ENCODE peak calls at places on chromosomes 12 and 14, in six cellular contexts. One of them, this sample, is unnamed.

GRCh38 chr14:100142073-100143040 is 17.1 kb downstream of the DEGS2 start:
- DNase-seq in HepG2: no peak
- DNase-seq in A549: no peak
- DNase-seq in HCT116: no peak
- DNase-seq in K562: peak
- DNase-seq in Panc1: no peak
- DNase-seq in this sample: peak

GRCh38 chr12:107322063-107322462 is 228.7 kb upstream of the CRY1 start:
- DNase-seq in HepG2: no peak
- DNase-seq in A549: no peak
- DNase-seq in HCT116: no peak
- DNase-seq in K562: no peak
- DNase-seq in Panc1: no peak
- DNase-seq in this sample: peak

GRCh38 chr14:69664865-69665526 is 53.6 kb downstream of the SUSD6 start:
- DNase-seq in HepG2: peak
- DNase-seq in A549: no peak
- DNase-seq in HCT116: no peak
- DNase-seq in K562: no peak
- DNase-seq in Panc1: no peak
- DNase-seq in this sample: no peak

GRCh38 chr12:80939231-80939950 is 1.7 kb upstream of the LIN7A start:
- DNase-seq in HepG2: peak
- DNase-seq in A549: no peak
- DNase-seq in HCT116: no peak
- DNase-seq in K562: no peak
- DNase-seq in Panc1: no peak
- DNase-seq in this sample: peak

GRCh38 chr12:47781479-47782371 is 8.7 kb downstream of the SLC48A1 start:
- DNase-seq in HepG2: no peak
- DNase-seq in A549: no peak
- DNase-seq in HCT116: no peak
- DNase-seq in K562: no peak
- DNase-seq in Panc1: no peak
- DNase-seq in this sample: no peak

GRCh38 chr12:19238520-19238919 is 109.0 kb downstream of the PLEKHA5 start:
- DNase-seq in HepG2: no peak
- DNase-seq in A549: no peak
- DNase-seq in HCT116: no peak
- DNase-seq in K562: no peak
- DNase-seq in Panc1: no peak
- DNase-seq in this sample: no peak

GRCh38 chr14:89965839-89966238 is 10.1 kb downstream of the TDP1 start:
- DNase-seq in HepG2: no peak
- DNase-seq in A549: no peak
- DNase-seq in HCT116: no peak
- DNase-seq in K562: no peak
- DNase-seq in Panc1: no peak
- DNase-seq in this sample: no peak

GRCh38 chr14:75113932-75114539 is 12.8 kb downstream of the NEK9 start:
- DNase-seq in HepG2: no peak
- DNase-seq in A549: no peak
- DNase-seq in HCT116: no peak
- DNase-seq in K562: no peak
- DNase-seq in Panc1: no peak
- DNase-seq in this sample: no peak

DNA sequence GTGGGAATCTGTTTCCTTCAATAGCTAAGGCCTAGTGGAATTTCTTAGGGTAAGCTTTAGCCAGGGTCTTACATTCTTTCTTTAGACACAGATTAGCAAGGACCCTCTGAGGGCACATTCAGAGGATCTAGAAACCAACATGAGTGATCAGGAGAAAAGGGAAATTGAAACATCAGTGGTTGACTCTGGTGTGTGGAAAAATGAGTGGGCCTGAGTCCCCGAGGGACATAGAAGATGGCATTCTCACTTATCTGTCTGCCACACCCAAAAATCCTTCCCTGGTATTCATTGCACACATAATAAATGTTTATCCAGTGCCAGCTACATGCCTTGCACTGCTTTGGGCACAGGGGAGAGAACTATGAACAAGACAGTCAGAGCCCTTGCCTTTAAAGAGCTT is 82.9 kb downstream of the SSPN start:
- DNase-seq in HepG2: no peak
- DNase-seq in A549: no peak
- DNase-seq in HCT116: no peak
- DNase-seq in K562: no peak
- DNase-seq in Panc1: no peak
- DNase-seq in this sample: no peak
- TF ChIP-seq REST in HepG2: no peak
- TF ChIP-seq REST in A549: no peak
- TF ChIP-seq REST in HCT116: no peak
- TF ChIP-seq REST in K562: no peak
- TF ChIP-seq REST in Panc1: no peak
- TF ChIP-seq REST in this sample: no peak

DNA sequence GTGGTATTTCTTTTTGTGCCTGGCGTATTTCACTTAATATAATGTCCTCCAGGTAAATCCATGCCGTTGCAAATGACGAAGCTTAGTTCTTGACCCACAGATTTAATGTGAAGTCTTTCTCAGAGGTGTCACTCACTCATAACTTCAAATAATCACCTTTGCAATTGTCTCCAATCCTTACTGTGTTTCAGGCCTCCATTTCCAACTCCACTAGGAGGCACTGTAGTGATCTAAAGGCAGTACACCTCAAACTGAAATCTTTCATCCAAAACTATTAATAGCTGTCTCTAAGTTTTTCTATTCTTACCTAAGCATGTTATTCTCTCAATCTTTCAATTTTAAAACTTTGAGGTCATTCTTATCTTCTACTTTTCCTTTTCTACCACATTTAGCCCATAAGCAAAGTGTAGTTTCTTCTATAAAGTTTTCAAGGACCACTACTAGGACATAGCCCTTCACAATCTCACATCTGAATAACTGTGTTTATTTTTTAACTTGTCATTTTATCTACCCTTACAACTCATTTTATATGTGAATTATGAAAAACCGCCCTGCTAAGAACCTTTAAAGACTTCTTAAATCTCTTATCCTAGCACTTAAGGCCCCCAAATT is 25.5 kb upstream of the FBXO34 start:
- DNase-seq in HepG2: peak
- DNase-seq in A549: no peak
- DNase-seq in HCT116: peak
- DNase-seq in K562: no peak
- DNase-seq in Panc1: peak
- DNase-seq in this sample: no peak
- TF ChIP-seq REST in HepG2: no peak
- TF ChIP-seq REST in A549: no peak
- TF ChIP-seq REST in HCT116: no peak
- TF ChIP-seq REST in K562: no peak
- TF ChIP-seq REST in Panc1: no peak
- TF ChIP-seq REST in this sample: no peak

DNA sequence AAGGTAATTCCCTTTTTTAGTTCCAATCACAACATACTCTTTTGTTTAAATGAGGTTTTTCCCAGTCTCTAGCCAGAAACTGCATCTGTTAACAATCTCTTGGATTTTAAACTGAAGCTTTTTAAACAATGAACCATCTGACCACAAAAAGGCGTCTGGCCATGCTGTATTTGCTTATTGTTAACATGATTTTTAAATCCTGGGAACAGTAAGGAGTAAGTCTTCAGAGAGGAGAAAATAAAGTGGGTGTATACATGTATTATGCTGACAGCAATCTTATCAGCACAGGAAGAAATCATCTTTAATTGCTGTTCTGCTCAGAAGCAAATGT is 106.2 kb downstream of the DAAM1 start:
- DNase-seq in HepG2: no peak
- DNase-seq in A549: no peak
- DNase-seq in HCT116: no peak
- DNase-seq in K562: no peak
- DNase-seq in Panc1: no peak
- DNase-seq in this sample: no peak
- TF ChIP-seq REST in HepG2: no peak
- TF ChIP-seq REST in A549: no peak
- TF ChIP-seq REST in HCT116: no peak
- TF ChIP-seq REST in K562: no peak
- TF ChIP-seq REST in Panc1: no peak
- TF ChIP-seq REST in this sample: no peak

GRCh38 chr12:104219361-104219892 is 3.8 kb downstream of the TXNRD1 start:
- DNase-seq in HepG2: peak
- DNase-seq in A549: peak
- DNase-seq in HCT116: peak
- DNase-seq in K562: no peak
- DNase-seq in Panc1: peak
- DNase-seq in this sample: peak

GRCh38 chr12:104220931-104221330 is 5.4 kb downstream of the TXNRD1 start:
- DNase-seq in HepG2: no peak
- DNase-seq in A549: no peak
- DNase-seq in HCT116: no peak
- DNase-seq in K562: no peak
- DNase-seq in Panc1: no peak
- DNase-seq in this sample: no peak

GRCh38 chr12:104216461-104217058 is 981 bp downstream of the TXNRD1 start:
- DNase-seq in HepG2: no peak
- DNase-seq in A549: no peak
- DNase-seq in HCT116: no peak
- DNase-seq in K562: no peak
- DNase-seq in Panc1: no peak
- DNase-seq in this sample: no peak

GRCh38 chr12:104219908-104220404 is 4.4 kb downstream of the TXNRD1 start:
- DNase-seq in HepG2: peak
- DNase-seq in A549: peak
- DNase-seq in HCT116: peak
- DNase-seq in K562: peak
- DNase-seq in Panc1: peak
- DNase-seq in this sample: peak

DNA sequence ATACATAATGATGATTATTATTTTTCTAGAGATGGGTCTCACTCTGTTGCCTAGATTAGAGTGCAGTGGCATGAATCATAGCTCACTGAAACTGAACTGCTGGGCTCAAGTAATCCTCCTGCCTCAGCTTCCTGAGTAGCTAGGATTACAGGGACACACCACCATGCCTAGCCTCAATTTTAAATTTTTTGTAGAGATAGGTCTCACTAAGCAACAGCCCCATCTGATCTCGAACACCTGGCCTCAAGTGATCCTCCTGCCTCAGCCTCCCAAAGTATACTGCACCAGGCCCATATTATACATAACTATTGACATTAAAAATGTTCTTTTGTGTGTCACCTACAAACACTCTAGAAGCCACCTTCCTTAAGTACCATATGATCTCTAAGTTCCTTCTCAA is 3.4 kb downstream of the TXNRD1 start:
- DNase-seq in HepG2: no peak
- DNase-seq in A549: no peak
- DNase-seq in HCT116: peak
- DNase-seq in K562: no peak
- DNase-seq in Panc1: no peak
- DNase-seq in this sample: no peak
- TF ChIP-seq REST in HepG2: no peak
- TF ChIP-seq REST in A549: no peak
- TF ChIP-seq REST in HCT116: no peak
- TF ChIP-seq REST in K562: no peak
- TF ChIP-seq REST in Panc1: no peak
- TF ChIP-seq REST in this sample: no peak

GRCh38 chr12:40828593-40828990 is 136.4 kb downstream of the CNTN1 start:
- DNase-seq in HepG2: no peak
- DNase-seq in A549: no peak
- DNase-seq in HCT116: no peak
- DNase-seq in K562: no peak
- DNase-seq in Panc1: no peak
- DNase-seq in this sample: no peak
- TF ChIP-seq REST in HepG2: no peak
- TF ChIP-seq REST in A549: no peak
- TF ChIP-seq REST in HCT116: no peak
- TF ChIP-seq REST in K562: no peak
- TF ChIP-seq REST in Panc1: no peak
- TF ChIP-seq REST in this sample: no peak

GRCh38 chr12:6372403-6373003 is 2.9 kb downstream of the SCNN1A start:
- DNase-seq in HepG2: peak
- DNase-seq in A549: peak
- DNase-seq in HCT116: peak
- DNase-seq in K562: no peak
- DNase-seq in Panc1: peak
- DNase-seq in this sample: no peak

GRCh38 chr12:6369916-6370575 is 5.3 kb downstream of the SCNN1A start:
- DNase-seq in HepG2: no peak
- DNase-seq in A549: no peak
- DNase-seq in HCT116: no peak
- DNase-seq in K562: no peak
- DNase-seq in Panc1: no peak
- DNase-seq in this sample: no peak

GRCh38 chr12:6373022-6373787 is 2.2 kb downstream of the SCNN1A start:
- DNase-seq in HepG2: no peak
- DNase-seq in A549: no peak
- DNase-seq in HCT116: peak
- DNase-seq in K562: no peak
- DNase-seq in Panc1: no peak
- DNase-seq in this sample: no peak

GRCh38 chr12:6370576-6370935 is 4.8 kb downstream of the SCNN1A start:
- DNase-seq in HepG2: no peak
- DNase-seq in A549: no peak
- DNase-seq in HCT116: no peak
- DNase-seq in K562: no peak
- DNase-seq in Panc1: no peak
- DNase-seq in this sample: no peak

GRCh38 chr12:6370994-6371754 is 4.2 kb downstream of the SCNN1A start:
- DNase-seq in HepG2: peak
- DNase-seq in A549: peak
- DNase-seq in HCT116: peak
- DNase-seq in K562: peak
- DNase-seq in Panc1: peak
- DNase-seq in this sample: no peak
- TF ChIP-seq REST in HepG2: no peak
- TF ChIP-seq REST in A549: no peak
- TF ChIP-seq REST in HCT116: no peak
- TF ChIP-seq REST in K562: no peak
- TF ChIP-seq REST in Panc1: no peak
- TF ChIP-seq REST in this sample: no peak

GRCh38 chr12:40262657-40263056 is 37.9 kb downstream of the LRRK2 start:
- DNase-seq in HepG2: no peak
- DNase-seq in A549: no peak
- DNase-seq in HCT116: no peak
- DNase-seq in K562: no peak
- DNase-seq in Panc1: no peak
- DNase-seq in this sample: no peak

GRCh38 chr12:40263616-40264409 is 39.0 kb downstream of the LRRK2 start:
- DNase-seq in HepG2: no peak
- DNase-seq in A549: no peak
- DNase-seq in HCT116: no peak
- DNase-seq in K562: no peak
- DNase-seq in Panc1: no peak
- DNase-seq in this sample: no peak

DNA sequence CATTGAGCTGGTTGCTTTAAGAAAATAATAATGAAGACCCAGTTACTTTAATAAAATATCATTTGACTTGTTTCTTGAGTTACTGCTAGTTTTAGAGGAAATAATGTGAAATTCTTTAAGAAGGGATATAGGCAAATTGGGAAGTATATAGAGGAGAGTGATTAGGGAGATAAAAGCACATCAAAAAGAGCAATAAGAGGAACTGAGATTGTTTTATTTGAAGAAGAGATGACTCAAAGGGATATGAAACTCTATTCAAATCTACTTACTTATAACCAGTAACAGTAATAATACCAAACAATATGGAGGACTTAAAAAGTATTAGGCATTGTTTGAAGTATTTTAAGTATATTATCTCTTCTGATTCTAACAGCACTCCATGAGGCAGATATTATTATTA is 37.1 kb downstream of the LRRK2 start:
- DNase-seq in HepG2: no peak
- DNase-seq in A549: no peak
- DNase-seq in HCT116: no peak
- DNase-seq in K562: no peak
- DNase-seq in Panc1: no peak
- DNase-seq in this sample: no peak
- TF ChIP-seq REST in HepG2: no peak
- TF ChIP-seq REST in A549: no peak
- TF ChIP-seq REST in HCT116: no peak
- TF ChIP-seq REST in K562: no peak
- TF ChIP-seq REST in Panc1: no peak
- TF ChIP-seq REST in this sample: no peak